ENCODE peak calls at places on chromosomes 13 and 19, in six cellular contexts. H, Z, B, X, V and F are unnamed samples.

GRCh38 chr13:58949646-58950045 is 1214.1 kb downstream of the DIAPH3 start:
- DNase-seq in X (no peak), H (no peak), Z (no peak), B (peak; percentile 63), V (no peak), F (no peak)

GRCh38 chr19:34963531-34964406 is at the start of gene ZNF792:
- DNase-seq in Z (peak; percentile 58), V (peak; percentile 36), B (peak; percentile 88), H (peak; percentile 53), X (peak; percentile 69), F (peak; percentile 25)

GRCh38 chr19:56832352-56832928 is 8.1 kb downstream of the PEG3 start:
- DNase-seq in H (no peak), X (no peak), Z (no peak), V (no peak), B (no peak), F (no peak)

GRCh38 chr19:52172347-52172746 is 926 bp upstream of the ZNF836 start:
- DNase-seq in H (no peak), V (no peak), Z (no peak), X (no peak), B (no peak), F (no peak)

GRCh38 chr13:69970521-69970920 is 137.1 kb upstream of the ATXN8OS start:
- DNase-seq in V (peak; percentile 10), X (no peak), B (peak; percentile 37), Z (no peak), H (no peak), F (no peak)

GRCh38 chr13:46831588-46832194 is 34.7 kb upstream of the ESD start:
- DNase-seq in X (no peak), V (peak; percentile 67), B (peak; percentile 71), H (peak; percentile 70), Z (no peak), F (peak; percentile 75)

GRCh38 chr13:26022538-26023292 is 29.1 kb downstream of the SHISA2 start:
- DNase-seq in H (no peak), X (peak; percentile 83), V (peak; percentile 78), B (no peak), Z (peak; percentile 68), F (peak; percentile 61)

GRCh38 chr13:92573467-92574057 is 653.0 kb upstream of the GPC6 start:
- DNase-seq in Z (no peak), H (peak; percentile 20), V (peak; percentile 9), X (no peak), B (peak; percentile 84), F (peak; percentile 9)

GRCh38 chr13:106755542-106755941 is 187.6 kb upstream of the ARGLU1 start:
- DNase-seq in V (no peak), B (no peak), Z (no peak), H (no peak), X (no peak), F (no peak)

GRCh38 chr19:7373862-7374261 is 25.1 kb downstream of the ARHGEF18 start:
- DNase-seq in B (no peak), V (no peak), X (no peak), Z (no peak), H (no peak), F (no peak)

GRCh38 chr19:49331616-49332055 is 3.6 kb upstream of the CD37 start:
- DNase-seq in X (no peak), V (peak; percentile 42), Z (no peak), H (peak; percentile 41), B (peak; percentile 74), F (peak; percentile 46)

GRCh38 chr19:47109541-47110375 is 3.8 kb downstream of the ZC3H4 start:
- DNase-seq in X (no peak), B (peak; percentile 52), Z (no peak), V (peak; percentile 71), H (peak; percentile 62), F (peak; percentile 58)

GRCh38 chr19:1019980-1020867 is 699 bp downstream of the TMEM259 start:
- DNase-seq in X (no peak), V (no peak), Z (no peak), B (peak; percentile 33), H (no peak), F (no peak)

GRCh38 chr13:71017607-71018006 is 849.4 kb downstream of the DACH1 start:
- DNase-seq in B (peak; percentile 41), X (no peak), Z (no peak), V (no peak), H (no peak), F (no peak)

GRCh38 chr19:43668406-43669158 is 1.4 kb downstream of the PLAUR start:
- DNase-seq in Z (peak; percentile 99), X (peak; percentile 98), B (peak; percentile 100), H (peak; percentile 100), V (peak; percentile 100), F (peak; percentile 100)

GRCh38 chr19:13036366-13036976 is 41.2 kb downstream of the NFIX start:
- DNase-seq in X (no peak), V (peak; percentile 70), H (peak; percentile 68), Z (no peak), B (no peak), F (peak; percentile 89)

GRCh38 chr19:55585658-55586339 is 5.2 kb upstream of the ZNF579 start:
- DNase-seq in V (peak; percentile 84), H (peak; percentile 68), Z (no peak), B (peak; percentile 90), X (peak; percentile 80), F (peak; percentile 58)

GRCh38 chr13:28522871-28523270 is 27.9 kb upstream of the FLT1 start:
- DNase-seq in X (no peak), V (no peak), H (no peak), Z (no peak), B (no peak), F (no peak)

GRCh38 chr13:26247608-26248007 is 6.3 kb upstream of the CDK8 start:
- DNase-seq in Z (no peak), H (peak; percentile 76), B (no peak), X (no peak), V (no peak), F (peak; percentile 16)

GRCh38 chr13:80239571-80240255 is 101.2 kb downstream of the SPRY2 start:
- DNase-seq in B (no peak), Z (no peak), V (peak; percentile 18), H (no peak), X (no peak), F (no peak)

GRCh38 chr13:34675626-34676025 is 266.4 kb upstream of the NBEA start:
- DNase-seq in Z (no peak), V (no peak), H (peak; percentile 3), X (no peak), B (no peak), F (no peak)

GRCh38 chr13:32426191-32426980 is 1.5 kb downstream of the N4BP2L1 start:
- DNase-seq in Z (no peak), B (no peak), H (peak; percentile 43), V (no peak), X (no peak), F (peak; percentile 9)

GRCh38 chr13:35630551-35631275 is 154.2 kb upstream of the MAB21L1 start:
- DNase-seq in V (peak; percentile 57), Z (no peak), B (peak; percentile 94), H (peak; percentile 42), X (no peak), F (peak; percentile 75)

GRCh38 chr13:26254583-26255102 is 714 bp downstream of the CDK8 start:
- DNase-seq in H (peak; percentile 27), B (peak; percentile 73), Z (peak; percentile 41), V (peak; percentile 39), X (peak; percentile 46), F (peak; percentile 32)

GRCh38 chr13:83780201-83780600 is 102.1 kb downstream of the SLITRK1 start:
- DNase-seq in X (no peak), V (peak; percentile 16), H (no peak), B (peak; percentile 82), Z (no peak), F (peak; percentile 30)

GRCh38 chr19:55554749-55555152 is 9.4 kb upstream of the SBK3 start:
- DNase-seq in B (no peak), X (no peak), H (no peak), Z (no peak), V (no peak), F (no peak)

DNA sequence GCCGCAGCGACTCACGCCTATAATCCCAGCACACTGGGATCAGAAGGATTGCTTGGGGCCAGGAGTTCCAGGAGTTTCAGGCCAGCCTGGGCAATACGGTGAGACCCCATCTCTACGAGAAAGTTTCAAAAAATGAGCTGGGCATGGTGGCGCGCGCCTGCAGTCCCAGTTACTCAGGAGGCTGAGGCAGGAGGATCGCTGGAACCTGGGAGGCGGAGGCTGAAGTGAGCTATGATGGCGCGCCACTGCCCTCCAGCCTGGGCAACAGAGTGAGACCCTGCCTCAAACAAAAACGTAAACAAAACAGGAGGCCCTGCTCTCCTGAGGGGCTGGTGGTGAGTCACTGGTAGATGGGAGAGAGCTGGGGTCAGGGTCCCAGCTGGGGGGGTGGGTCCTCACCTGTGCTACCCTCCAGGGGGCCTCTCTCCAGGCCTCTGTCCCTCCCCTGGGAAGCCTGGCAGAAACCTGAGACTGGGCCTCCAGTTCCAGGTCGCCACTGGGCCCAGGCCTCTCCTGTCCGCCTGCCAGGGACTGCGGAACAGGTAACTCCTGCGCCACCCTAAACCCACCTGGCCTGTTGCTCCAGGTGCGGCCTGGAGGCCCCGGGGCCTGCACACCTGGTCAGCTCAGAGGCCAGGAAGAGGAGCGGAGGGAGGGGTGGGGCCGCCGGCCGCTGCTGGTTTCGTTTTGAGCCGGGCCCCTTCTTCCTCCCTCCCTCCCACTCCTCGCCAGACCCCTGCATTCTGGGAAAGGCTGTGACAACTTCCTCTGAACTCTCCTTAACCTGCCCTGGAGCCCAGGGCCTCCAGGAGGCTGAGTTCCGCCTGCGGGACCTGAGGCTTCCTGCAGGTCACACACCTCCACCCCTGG is 17.2 kb upstream of the ZBTB7A start:
- DNase-seq in V (no peak), X (no peak), Z (no peak), H (no peak), B (peak; percentile 50), F (no peak)
- H3K4me3 ChIP-seq in V (no peak overlapping the region), X (peak overlapping the region; percentile 49), Z (peak overlapping the region; percentile 7), H (no peak overlapping the region), B (no peak overlapping the region), F (no peak overlapping the region)

DNA sequence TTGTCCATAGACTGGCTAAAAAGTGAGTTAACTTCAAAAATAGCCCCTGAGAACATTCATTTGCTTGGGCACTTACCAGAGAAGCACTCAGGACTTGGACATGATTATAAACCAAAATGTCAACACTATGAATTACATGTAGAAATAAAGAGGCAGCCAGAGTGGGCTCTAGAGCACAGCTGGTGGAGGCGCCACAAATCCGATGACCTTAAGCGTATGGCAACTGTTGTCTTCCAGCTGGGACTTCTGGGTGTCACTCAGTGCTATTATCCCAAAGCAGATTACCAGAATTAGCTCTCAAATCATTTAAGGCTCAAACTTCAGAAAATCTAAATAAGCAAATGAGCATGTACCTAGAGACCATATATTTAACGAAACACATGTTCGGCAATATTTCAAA is 1255.5 kb upstream of the SLC10A2 start:
- DNase-seq in X (no peak), Z (no peak), B (no peak), V (no peak), H (no peak), F (no peak)
- TF ChIP-seq CTCF in X (no peak), Z (no peak), B (no peak), V (no peak), H (no peak), F (no peak)

DNA sequence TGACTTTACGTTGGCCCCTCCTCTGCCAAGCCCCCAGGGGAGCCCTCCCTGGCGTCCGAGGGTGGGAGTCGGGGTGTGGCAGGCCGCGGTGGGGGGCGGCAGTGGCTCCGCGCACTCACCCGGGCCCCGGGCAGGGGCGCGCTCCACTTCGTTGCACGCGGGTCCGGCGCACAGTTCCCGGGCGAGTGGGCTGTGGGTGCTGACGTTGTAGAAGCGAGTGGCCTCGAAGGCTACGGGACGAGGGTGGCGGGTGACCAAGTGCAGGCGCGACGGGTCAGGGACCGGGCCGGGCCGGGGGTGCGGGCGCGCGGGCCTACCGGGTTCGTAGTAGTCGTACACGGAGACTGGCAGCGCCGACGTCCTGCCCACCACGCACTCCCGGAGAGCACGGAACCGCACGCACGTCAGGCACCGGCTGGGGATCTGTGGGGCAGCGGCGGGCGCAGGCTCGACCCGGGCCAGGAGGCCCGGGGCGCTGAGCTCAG is 8.8 kb downstream of the F2RL3 start:
- DNase-seq in B (no peak), H (peak; percentile 50), X (no peak), Z (no peak), V (no peak), F (no peak)
- H3K4me3 ChIP-seq in B (peak overlapping the region; percentile 84), H (peak overlapping the region; percentile 66), X (peak overlapping the region; percentile 71), Z (peak overlapping the region; percentile 83), V (peak overlapping the region; percentile 48), F (peak overlapping the region; percentile 65)

GRCh38 chr19:10517361-10517759 is at the start of gene S1PR5:
- DNase-seq in H (peak; percentile 10), V (no peak), X (no peak), Z (no peak), B (peak; percentile 68), F (no peak)
- TF ChIP-seq CTCF in H (no peak), V (no peak), X (no peak), Z (no peak), B (peak; percentile 10), F (no peak)